ENCODE peak calls at places on chromosomes 6 and 20, in five cellular contexts. A, E, Q, V and G are unnamed samples.

GRCh38 chr6:904994-905393 is 212.1 kb upstream of the EXOC2 start:
- DNase-seq in E (no peak), A (no peak), V (no peak), Q (no peak), G (no peak)

GRCh38 chr6:158653577-158654354 is 3.9 kb downstream of the SYTL3 start:
- DNase-seq in Q (peak), E (peak), V (peak), A (no peak), G (no peak)

GRCh38 chr20:48875914-48876240 is 45.6 kb upstream of the ARFGEF2 start:
- DNase-seq in V (no peak), E (no peak), A (no peak), Q (no peak), G (no peak)

GRCh38 chr20:54004397-54004940 is 65.9 kb downstream of the BCAS1 start:
- DNase-seq in E (no peak), Q (no peak), V (no peak), A (no peak), G (no peak)

GRCh38 chr6:24431045-24431451 is 28.3 kb downstream of the MRS2 start:
- DNase-seq in Q (peak), V (no peak), E (no peak), A (no peak), G (peak)

GRCh38 chr20:10560681-10561080 is 113.1 kb downstream of the JAG1 start:
- DNase-seq in A (no peak), V (no peak), Q (no peak), E (no peak), G (no peak)

GRCh38 chr20:50929299-50930138 is 1.7 kb downstream of the ADNP start:
- DNase-seq in Q (peak), A (peak), E (peak), V (peak), G (peak)

GRCh38 chr20:51318058-51318960 is 224.2 kb downstream of the NFATC2 start:
- DNase-seq in A (peak), V (no peak), E (peak), Q (no peak), G (peak)

GRCh38 chr6:157022022-157022740 is 245.0 kb downstream of the ARID1B start:
- DNase-seq in A (peak), Q (peak), V (peak), E (peak), G (peak)

GRCh38 chr6:106547961-106548453 is 81.3 kb downstream of the RTN4IP1 start:
- DNase-seq in A (no peak), E (peak), V (no peak), Q (peak), G (no peak)

GRCh38 chr6:56677559-56677958 is 34.9 kb upstream of the DST start:
- DNase-seq in A (no peak), V (no peak), E (no peak), Q (no peak), G (no peak)

GRCh38 chr20:33551778-33552177 is 61.9 kb downstream of the CBFA2T2 start:
- DNase-seq in Q (no peak), V (no peak), A (no peak), E (no peak), G (no peak)

GRCh38 chr6:133184798-133185380 is 56.3 kb upstream of the EYA4 start:
- DNase-seq in V (no peak), Q (peak), E (no peak), A (no peak), G (peak)

GRCh38 chr6:79522609-79523008 is 14.6 kb downstream of the LCA5 start:
- DNase-seq in V (no peak), E (no peak), Q (no peak), A (no peak), G (no peak)